ENCODE peak calls at places on chromosomes 12 and 14, in nine cellular contexts. Y is naive thymus-derived CD4-positive, alpha-beta T cell; C is GM23338; U is ovary; V is amniotic stem cell; S is A172; T is prostate gland; A is heart left ventricle; Q is astrocyte of the cerebellum. K is an unnamed sample.

GRCh38 chr14:103121161-103121845 is 2.0 kb upstream of the TNFAIP2 start:
- DNase-seq in Y (no peak), C (no peak), U (no peak), V (no peak), S (no peak), T (no peak), A (peak), Q (no peak), K (peak)

GRCh38 chr14:52263190-52263589 is 4.3 kb upstream of the PTGDR start:
- DNase-seq in Y (no peak), C (no peak), U (no peak), V (no peak), S (no peak), T (no peak), A (no peak), Q (no peak), K (no peak)

GRCh38 chr12:104638760-104639319 is 182.1 kb downstream of the CHST11 start:
- DNase-seq in Y (no peak), C (no peak), U (no peak), V (no peak), S (no peak), T (no peak), A (no peak), Q (no peak), K (no peak)

GRCh38 chr14:59629384-59630158 is 53.0 kb upstream of the CCDC175 start:
- DNase-seq in Y (no peak), C (peak), U (no peak), V (no peak), S (no peak), T (no peak), A (no peak), Q (no peak), K (no peak)

GRCh38 chr12:78966926-78967325 is 102.4 kb downstream of the SYT1 start:
- DNase-seq in Y (no peak), C (no peak), U (no peak), V (no peak), S (no peak), T (no peak), A (no peak), Q (no peak), K (no peak)

GRCh38 chr12:22121224-22121623 is 75.2 kb downstream of the CMAS start:
- DNase-seq in Y (peak), C (peak), U (no peak), V (no peak), S (no peak), T (no peak), A (no peak), Q (no peak), K (peak)

GRCh38 chr12:7090222-7090998 is 1.8 kb downstream of the C1R start:
- DNase-seq in Y (no peak), C (peak), U (no peak), V (no peak), S (no peak), T (no peak), A (no peak), Q (no peak), K (no peak)

GRCh38 chr14:50862171-50862570 is 9.7 kb upstream of the ABHD12B start:
- DNase-seq in Y (no peak), C (no peak), U (no peak), V (no peak), S (no peak), T (no peak), A (no peak), Q (no peak), K (no peak)